ENCODE peak calls at places on chromosome 1, in ten cellular contexts. R is HepG2; P is stomach; C is endothelial cell of umbilical vein; B is astrocyte; K is SK-N-SH; Y is suprapubic skin; J is CD8-positive, alpha-beta T cell; S is lower lobe of right lung; W is IMR-90. X is an unnamed sample. For H3K36me3, the result is how much of the 10 kb centered on the place peaks cover.

GRCh38 chr1:225042263-225042662 is 112.8 kb downstream of the DNAH14 start:
- DNase-seq in C (no peak), S (no peak), J (no peak), P (no peak), B (no peak), W (no peak), R (no peak), Y (no peak), K (no peak), X (no peak)

GRCh38 chr1:178724734-178725602 is at the start of gene RALGPS2:
- DNase-seq in P (peak), S (peak), K (peak), C (peak), B (peak), W (peak), R (peak), Y (no peak), J (peak), X (no peak)

GRCh38 chr1:96365076-96365475 is 356.5 kb upstream of the PTBP2 start:
- DNase-seq in C (peak), P (no peak), J (no peak), S (no peak), B (peak), W (peak), K (no peak), R (no peak), Y (no peak), X (no peak)

GRCh38 chr1:181676269-181676668 is 193.0 kb downstream of the CACNA1E start:
- DNase-seq in Y (no peak), R (peak), S (no peak), C (no peak), K (peak), J (no peak), B (no peak), W (peak), P (peak), X (no peak)

GRCh38 chr1:20381045-20381641 is 90.5 kb downstream of the VWA5B1 start:
- DNase-seq in B (no peak), C (no peak), W (no peak), K (no peak), J (no peak), S (no peak), R (no peak), Y (no peak), P (no peak), X (no peak)

GRCh38 chr1:67647036-67647798 is 37.8 kb upstream of the GADD45A start:
- DNase-seq in S (no peak), W (no peak), K (peak), C (peak), Y (no peak), B (peak), R (no peak), J (no peak), P (no peak), X (no peak)

GRCh38 chr1:21586222-21586621 is 77.0 kb downstream of the ALPL start:
- DNase-seq in S (no peak), J (no peak), R (no peak), P (no peak), B (no peak), Y (no peak), K (no peak), C (no peak), W (no peak), X (no peak)

GRCh38 chr1:202264300-202265075 is 70.9 kb downstream of the LGR6 start:
- DNase-seq in J (no peak), S (no peak), C (no peak), W (no peak), B (no peak), K (no peak), P (no peak), R (no peak), Y (peak), X (no peak)

GRCh38 chr1:180973360-180973759 is 49.3 kb downstream of the STX6 start:
- DNase-seq in R (no peak), J (no peak), S (no peak), B (no peak), W (no peak), C (no peak), Y (no peak), K (no peak), P (no peak), X (no peak)

GRCh38 chr1:48676376-48676775 is 100.3 kb downstream of the BEND5 start:
- DNase-seq in C (no peak), J (no peak), B (no peak), S (no peak), W (no peak), K (no peak), P (no peak), R (no peak), Y (no peak), X (no peak)

GRCh38 chr1:17875882-17876280 is 120.7 kb downstream of the ACTL8 start:
- DNase-seq in P (no peak), S (no peak), Y (peak), W (peak), J (no peak), B (peak), K (no peak), R (no peak), C (no peak), X (no peak)

GRCh38 chr1:184838374-184838995 is 83.8 kb upstream of the EDEM3 start:
- DNase-seq in Y (no peak), R (no peak), P (peak), K (peak), B (peak), S (no peak), C (no peak), J (no peak), W (peak), X (peak)

GRCh38 chr1:67685558-67686271 is 714 bp downstream of the GADD45A start:
- DNase-seq in B (no peak), S (peak), K (peak), W (no peak), R (no peak), Y (peak), J (peak), C (peak), P (peak), X (no peak)

GRCh38 chr1:52603301-52603675 is 1.1 kb downstream of the GPX7 start:
- DNase-seq in S (no peak), Y (no peak), C (no peak), K (peak), B (no peak), P (no peak), J (no peak), W (no peak), R (no peak), X (no peak)

GRCh38 chr1:45969866-45970265 is 162.6 kb downstream of the PIK3R3 start:
- DNase-seq in S (no peak), Y (no peak), R (no peak), B (no peak), W (no peak), P (no peak), J (no peak), K (no peak), C (no peak), X (no peak)

GRCh38 chr1:147895123-147895522 is 7.5 kb upstream of the GJA8 start:
- DNase-seq in P (no peak), K (no peak), S (no peak), J (no peak), Y (no peak), R (no peak), C (no peak), B (no peak), W (no peak), X (no peak)

GRCh38 chr1:1916882-1917281 is 1.8 kb downstream of the CALML6 start:
- DNase-seq in S (peak), W (no peak), R (no peak), B (no peak), J (no peak), Y (no peak), P (no peak), K (no peak), C (no peak), X (no peak)

GRCh38 chr1:56284933-56285332 is 294.4 kb downstream of the PLPP3 start:
- DNase-seq in K (no peak), P (no peak), W (peak), Y (no peak), S (no peak), C (no peak), B (peak), J (no peak), R (peak), X (no peak)

GRCh38 chr1:214187933-214188332 is 93.0 kb upstream of the SMYD2 start:
- DNase-seq in S (no peak), P (no peak), K (peak), J (no peak), B (no peak), Y (no peak), W (no peak), R (no peak), C (no peak), X (no peak)

GRCh38 chr1:114668784-114669561 is 876 bp downstream of the DENND2C start:
- DNase-seq in K (peak), Y (no peak), P (no peak), R (peak), W (peak), C (no peak), B (peak), J (no peak), S (no peak), X (no peak)

GRCh38 chr1:211258310-211258755 is 833 bp upstream of the RCOR3 start:
- DNase-seq in W (peak), P (peak), B (peak), S (peak), C (peak), K (peak), Y (peak), R (peak), J (peak), X (peak)

GRCh38 chr1:212431656-212432055 is 1.1 kb upstream of the NENF start:
- DNase-seq in J (no peak), W (no peak), R (no peak), P (no peak), Y (no peak), C (no peak), K (no peak), S (no peak), B (no peak), X (no peak)

GRCh38 chr1:185934476-185935189 is 200.4 kb downstream of the HMCN1 start:
- DNase-seq in J (no peak), Y (no peak), B (peak), K (no peak), S (no peak), R (no peak), P (no peak), W (peak), C (no peak), X (no peak)

GRCh38 chr1:101101362-101101761 is 75.8 kb upstream of the DPH5 start:
- DNase-seq in R (no peak), W (peak), K (no peak), J (no peak), P (no peak), S (no peak), B (peak), Y (no peak), C (no peak), X (no peak)

GRCh38 chr1:225146478-225146877 is 217.0 kb downstream of the DNAH14 start:
- DNase-seq in Y (no peak), B (no peak), J (no peak), P (no peak), R (no peak), W (no peak), C (no peak), K (peak), S (no peak), X (no peak)

GRCh38 chr1:156245451-156246232 is 2.2 kb downstream of the PAQR6 start:
- DNase-seq in K (peak), J (peak), W (no peak), S (peak), R (no peak), Y (no peak), B (no peak), P (peak), C (peak), X (no peak)

GRCh38 chr1:162166934-162167615 is 97.6 kb downstream of the NOS1AP start:
- DNase-seq in J (no peak), W (no peak), C (no peak), K (no peak), R (no peak), B (no peak), S (no peak), P (no peak), Y (no peak), X (no peak)

GRCh38 chr1:162165528-162165927 is 96.0 kb downstream of the NOS1AP start:
- DNase-seq in K (no peak), Y (no peak), C (no peak), S (no peak), W (no peak), R (no peak), J (no peak), B (no peak), P (no peak), X (no peak)

GRCh38 chr1:162168935-162169545 is 99.5 kb downstream of the NOS1AP start:
- DNase-seq in Y (no peak), W (no peak), R (no peak), C (no peak), S (no peak), B (peak), K (peak), J (no peak), P (no peak), X (no peak)

GRCh38 chr1:162171078-162171477 is 101.6 kb downstream of the NOS1AP start:
- DNase-seq in R (no peak), K (no peak), B (peak), P (no peak), Y (no peak), C (peak), S (no peak), J (no peak), W (no peak), X (no peak)

DNA sequence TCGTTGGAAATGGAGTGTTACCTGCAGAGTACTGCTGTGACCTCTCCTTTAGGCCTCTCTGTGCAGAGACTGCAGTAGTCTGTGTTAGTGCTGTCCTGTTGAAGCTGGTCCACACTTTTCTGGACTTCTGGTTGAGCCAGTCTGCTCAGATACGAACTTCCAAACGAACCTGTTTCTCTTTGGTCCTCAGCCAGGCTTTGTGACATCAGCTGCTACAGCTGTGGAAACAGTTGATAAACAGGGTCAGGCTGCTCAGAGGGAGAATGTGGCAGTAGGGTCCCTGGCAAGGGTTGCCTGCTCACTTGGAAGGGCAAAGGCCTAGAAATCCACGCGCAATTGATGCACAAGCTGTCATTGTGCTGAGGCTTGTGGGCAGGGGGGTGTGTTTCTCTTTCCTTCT is 98.8 kb downstream of the NOS1AP start:
- DNase-seq in R (no peak), B (no peak), W (no peak), P (peak), S (no peak), J (no peak), K (no peak), C (peak), Y (no peak), X (no peak)
- H3K27ac ChIP-seq in R (no peak), B (no peak), W (no peak), P (peak), S (no peak), J (no peak), K (peak), C (no peak), Y (no peak), X (no peak)

GRCh38 chr1:98468111-98468717 is 193.3 kb upstream of the SNX7 start:
- DNase-seq in W (peak), K (peak), J (no peak), P (no peak), Y (no peak), C (peak), B (peak), R (peak), S (no peak), X (no peak)
- TF ChIP-seq CTCF in W (peak), K (peak), J (peak), P (peak), Y (peak), C (peak), B (peak), R (peak), S (peak), X (peak)

DNA sequence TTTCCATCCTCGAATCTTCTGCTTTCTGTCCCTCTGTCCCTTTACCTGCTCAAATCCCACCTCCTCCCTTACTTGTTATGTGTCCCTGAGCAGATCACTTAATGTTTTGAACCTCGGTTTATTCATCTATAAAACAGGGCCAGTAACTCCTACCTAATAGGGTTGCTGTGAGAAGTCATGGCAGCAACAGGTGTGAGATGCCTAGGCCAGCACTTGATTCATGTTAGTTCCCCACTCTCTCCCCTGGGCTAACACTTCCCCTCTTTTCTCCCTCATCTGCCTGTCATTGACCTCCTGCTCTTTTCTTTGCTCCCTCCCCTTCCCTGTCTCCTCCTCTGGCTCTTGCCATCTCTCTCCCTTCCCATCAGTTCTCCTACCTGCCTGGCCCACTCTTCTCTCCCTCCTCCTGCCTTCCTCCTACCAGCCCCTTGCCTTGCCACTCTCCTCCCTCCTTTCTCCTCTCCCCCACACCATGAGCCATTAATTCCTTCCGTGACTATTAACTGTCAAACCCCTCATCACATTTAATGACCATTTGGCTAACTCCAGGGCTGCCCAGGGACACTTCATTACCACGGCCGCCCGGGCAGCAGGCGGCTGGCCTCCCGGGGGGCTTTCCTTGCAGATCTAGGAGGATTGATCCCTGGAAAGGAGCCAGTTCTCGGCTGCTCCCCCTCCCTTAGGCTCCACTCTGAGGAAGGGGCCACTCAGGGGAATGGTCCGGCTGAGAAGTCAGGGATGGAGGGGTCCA is 90.6 kb upstream of the CD1D start:
- DNase-seq in C (no peak), J (no peak), W (no peak), R (no peak), Y (no peak), S (no peak), B (no peak), P (no peak), K (no peak), X (no peak)
- H3K36me3 ChIP-seq in C (half or more), J (under half), W (half or more), R (under half), Y (half or more), S (half or more), B (half or more), P (half or more), K (half or more), X (half or more)

DNA sequence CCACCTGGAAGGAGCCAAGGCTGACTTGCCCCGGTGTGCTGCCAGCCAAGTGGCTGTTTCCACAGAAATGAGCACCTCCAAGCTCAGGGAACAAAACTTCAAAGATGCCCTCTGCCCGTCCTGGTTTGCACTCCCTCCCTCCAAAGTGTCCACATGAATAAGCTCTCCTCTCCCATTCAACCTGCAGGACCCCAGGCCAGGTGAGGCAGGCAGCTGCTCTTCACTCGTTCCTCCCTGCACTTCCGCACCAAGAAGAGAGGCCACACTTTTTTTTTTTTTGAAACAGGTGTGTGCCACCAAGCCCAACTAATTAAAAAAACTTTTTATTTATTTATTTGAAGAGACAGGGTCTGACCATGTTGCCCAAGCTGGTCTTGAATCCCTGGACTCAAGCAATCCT is 18.5 kb upstream of the CLIC4 start:
- DNase-seq in J (no peak), P (no peak), R (no peak), Y (no peak), S (no peak), C (no peak), W (no peak), K (no peak), B (no peak), X (no peak)
- H3K27ac ChIP-seq in J (no peak), P (peak), R (no peak), Y (peak), S (peak), C (no peak), W (peak), K (no peak), B (no peak), X (no peak)

X was measured in thoracic aorta.